ENCODE peak calls at places on chromosome 5, in four cellular contexts. One of them, this sample, is unnamed.

GRCh38 chr5:74934949-74935751 is 69.0 kb upstream of the FAM169A start:
- DNase-seq in GM10248: no peak
- DNase-seq in AG04449: no peak
- DNase-seq in CD8-positive, alpha-beta T cell: peak; percentile 60
- DNase-seq in this sample: no peak

GRCh38 chr5:71695561-71695960 is 23.5 kb upstream of the CARTPT start:
- DNase-seq in GM10248: no peak
- DNase-seq in AG04449: no peak
- DNase-seq in CD8-positive, alpha-beta T cell: no peak
- DNase-seq in this sample: no peak

GRCh38 chr5:176535655-176536131 is 1.5 kb downstream of the RNF44 start:
- DNase-seq in GM10248: no peak
- DNase-seq in AG04449: no peak
- DNase-seq in CD8-positive, alpha-beta T cell: peak; percentile 71
- DNase-seq in this sample: no peak

GRCh38 chr5:26805076-26805475 is 233.3 kb downstream of the CDH9 start:
- DNase-seq in GM10248: no peak
- DNase-seq in AG04449: no peak
- DNase-seq in CD8-positive, alpha-beta T cell: no peak
- DNase-seq in this sample: no peak

GRCh38 chr5:69492391-69493234 is at the start of gene OCLN:
- DNase-seq in GM10248: peak; percentile 81
- DNase-seq in AG04449: no peak
- DNase-seq in CD8-positive, alpha-beta T cell: no peak
- DNase-seq in this sample: peak; percentile 85

GRCh38 chr5:78779262-78779661 is 130.7 kb upstream of the LHFPL2 start:
- DNase-seq in GM10248: no peak
- DNase-seq in AG04449: no peak
- DNase-seq in CD8-positive, alpha-beta T cell: no peak
- DNase-seq in this sample: no peak

GRCh38 chr5:45038366-45038987 is 229.7 kb downstream of the MRPS30 start:
- DNase-seq in GM10248: peak; percentile 17
- DNase-seq in AG04449: no peak
- DNase-seq in CD8-positive, alpha-beta T cell: no peak
- DNase-seq in this sample: no peak

GRCh38 chr5:53472279-53472678 is 8.2 kb upstream of the FST start:
- DNase-seq in GM10248: no peak
- DNase-seq in AG04449: no peak
- DNase-seq in CD8-positive, alpha-beta T cell: no peak
- DNase-seq in this sample: no peak

GRCh38 chr5:15933481-15934207 is 245.9 kb downstream of the MARCHF11 start:
- DNase-seq in GM10248: no peak
- DNase-seq in AG04449: no peak
- DNase-seq in CD8-positive, alpha-beta T cell: no peak
- DNase-seq in this sample: no peak

GRCh38 chr5:149838881-149839739 is 105.5 kb downstream of the PDE6A start:
- DNase-seq in GM10248: no peak
- DNase-seq in AG04449: no peak
- DNase-seq in CD8-positive, alpha-beta T cell: no peak
- DNase-seq in this sample: no peak

GRCh38 chr5:98997000-98997399 is 68.2 kb upstream of the CHD1 start:
- DNase-seq in GM10248: no peak
- DNase-seq in AG04449: peak; percentile 42
- DNase-seq in CD8-positive, alpha-beta T cell: no peak
- DNase-seq in this sample: no peak

GRCh38 chr5:143011621-143012020 is 241.4 kb downstream of the ARHGAP26 start:
- DNase-seq in GM10248: no peak
- DNase-seq in AG04449: no peak
- DNase-seq in CD8-positive, alpha-beta T cell: no peak
- DNase-seq in this sample: no peak

GRCh38 chr5:53381-54174 is 38.4 kb upstream of the PLEKHG4B start:
- DNase-seq in GM10248: no peak
- DNase-seq in AG04449: no peak
- DNase-seq in CD8-positive, alpha-beta T cell: no peak
- DNase-seq in this sample: peak; percentile 78

GRCh38 chr5:167633931-167634341 is 657.5 kb upstream of the WWC1 start:
- DNase-seq in GM10248: no peak
- DNase-seq in AG04449: peak; percentile 91
- DNase-seq in CD8-positive, alpha-beta T cell: no peak
- DNase-seq in this sample: no peak

GRCh38 chr5:10505517-10506095 is 58.3 kb upstream of the ANKRD33B start:
- DNase-seq in GM10248: peak; percentile 53
- DNase-seq in AG04449: no peak
- DNase-seq in CD8-positive, alpha-beta T cell: no peak
- DNase-seq in this sample: no peak

GRCh38 chr5:169803077-169803981 is 166.3 kb downstream of the DOCK2 start:
- DNase-seq in GM10248: no peak
- DNase-seq in AG04449: peak; percentile 90
- DNase-seq in CD8-positive, alpha-beta T cell: no peak
- DNase-seq in this sample: no peak

GRCh38 chr5:33999986-34000385 is 7.9 kb downstream of the AMACR start:
- DNase-seq in GM10248: no peak
- DNase-seq in AG04449: no peak
- DNase-seq in CD8-positive, alpha-beta T cell: no peak
- DNase-seq in this sample: no peak

GRCh38 chr5:208449-209114 is 9.4 kb downstream of the CCDC127 start:
- DNase-seq in GM10248: no peak
- DNase-seq in AG04449: no peak
- DNase-seq in CD8-positive, alpha-beta T cell: no peak
- DNase-seq in this sample: no peak

GRCh38 chr5:169978744-169979143 is 1.6 kb downstream of the INSYN2B start:
- DNase-seq in GM10248: no peak
- DNase-seq in AG04449: no peak
- DNase-seq in CD8-positive, alpha-beta T cell: no peak
- DNase-seq in this sample: no peak

GRCh38 chr5:109690456-109691247 is 925 bp downstream of the MAN2A1 start:
- DNase-seq in GM10248: peak; percentile 49
- DNase-seq in AG04449: no peak
- DNase-seq in CD8-positive, alpha-beta T cell: peak; percentile 71
- DNase-seq in this sample: peak; percentile 76

GRCh38 chr5:149152317-149152746 is 11.0 kb downstream of the ABLIM3 start:
- DNase-seq in GM10248: no peak
- DNase-seq in AG04449: no peak
- DNase-seq in CD8-positive, alpha-beta T cell: no peak
- DNase-seq in this sample: no peak

GRCh38 chr5:76716456-76717157 is 681 bp downstream of the F2R start:
- DNase-seq in GM10248: no peak
- DNase-seq in AG04449: no peak
- DNase-seq in CD8-positive, alpha-beta T cell: peak; percentile 55
- DNase-seq in this sample: no peak

GRCh38 chr5:128036961-128037360 is 46.6 kb upstream of the SLC12A2 start:
- DNase-seq in GM10248: no peak
- DNase-seq in AG04449: no peak
- DNase-seq in CD8-positive, alpha-beta T cell: no peak
- DNase-seq in this sample: no peak

GRCh38 chr5:146825033-146825432 is 53.5 kb downstream of the PPP2R2B start:
- DNase-seq in GM10248: no peak
- DNase-seq in AG04449: no peak
- DNase-seq in CD8-positive, alpha-beta T cell: no peak
- DNase-seq in this sample: peak; percentile 70

GRCh38 chr5:151225475-151225874 is 1.6 kb upstream of the CCDC69 start:
- DNase-seq in GM10248: no peak
- DNase-seq in AG04449: no peak
- DNase-seq in CD8-positive, alpha-beta T cell: no peak
- DNase-seq in this sample: no peak

GRCh38 chr5:109656829-109657228 is 32.9 kb upstream of the MAN2A1 start:
- DNase-seq in GM10248: no peak
- DNase-seq in AG04449: peak; percentile 84
- DNase-seq in CD8-positive, alpha-beta T cell: no peak
- DNase-seq in this sample: no peak

GRCh38 chr5:126531543-126532120 is 63.4 kb downstream of the ALDH7A1 start:
- DNase-seq in GM10248: no peak
- DNase-seq in AG04449: no peak
- DNase-seq in CD8-positive, alpha-beta T cell: no peak
- DNase-seq in this sample: no peak

GRCh38 chr5:180367991-180368390 is 14.9 kb upstream of the GFPT2 start:
- DNase-seq in GM10248: no peak
- DNase-seq in AG04449: no peak
- DNase-seq in CD8-positive, alpha-beta T cell: no peak
- DNase-seq in this sample: no peak

GRCh38 chr5:165607026-165607425 is 2101.6 kb downstream of the MAT2B start:
- DNase-seq in GM10248: no peak
- DNase-seq in AG04449: no peak
- DNase-seq in CD8-positive, alpha-beta T cell: no peak
- DNase-seq in this sample: no peak

GRCh38 chr5:173582198-173583092 is 34.0 kb downstream of the BOD1 start:
- DNase-seq in GM10248: no peak
- DNase-seq in AG04449: no peak
- DNase-seq in CD8-positive, alpha-beta T cell: no peak
- DNase-seq in this sample: no peak

GRCh38 chr5:179271821-179272325 is 73.4 kb downstream of the ADAMTS2 start:
- DNase-seq in GM10248: no peak
- DNase-seq in AG04449: no peak
- DNase-seq in CD8-positive, alpha-beta T cell: no peak
- DNase-seq in this sample: peak; percentile 56

GRCh38 chr5:35031276-35031675 is 16.5 kb downstream of the AGXT2 start:
- DNase-seq in GM10248: no peak
- DNase-seq in AG04449: no peak
- DNase-seq in CD8-positive, alpha-beta T cell: no peak
- DNase-seq in this sample: no peak

GRCh38 chr5:219492-219891 is 1.4 kb downstream of the SDHA start:
- DNase-seq in GM10248: no peak
- DNase-seq in AG04449: peak; percentile 1
- DNase-seq in CD8-positive, alpha-beta T cell: no peak
- DNase-seq in this sample: no peak

GRCh38 chr5:59433174-59433573 is 460.4 kb downstream of the PDE4D start:
- DNase-seq in GM10248: no peak
- DNase-seq in AG04449: no peak
- DNase-seq in CD8-positive, alpha-beta T cell: no peak
- DNase-seq in this sample: no peak
- TF ChIP-seq CTCF in GM10248: no peak
- TF ChIP-seq CTCF in AG04449: no peak
- TF ChIP-seq CTCF in CD8-positive, alpha-beta T cell: no peak
- TF ChIP-seq CTCF in this sample: no peak

DNA sequence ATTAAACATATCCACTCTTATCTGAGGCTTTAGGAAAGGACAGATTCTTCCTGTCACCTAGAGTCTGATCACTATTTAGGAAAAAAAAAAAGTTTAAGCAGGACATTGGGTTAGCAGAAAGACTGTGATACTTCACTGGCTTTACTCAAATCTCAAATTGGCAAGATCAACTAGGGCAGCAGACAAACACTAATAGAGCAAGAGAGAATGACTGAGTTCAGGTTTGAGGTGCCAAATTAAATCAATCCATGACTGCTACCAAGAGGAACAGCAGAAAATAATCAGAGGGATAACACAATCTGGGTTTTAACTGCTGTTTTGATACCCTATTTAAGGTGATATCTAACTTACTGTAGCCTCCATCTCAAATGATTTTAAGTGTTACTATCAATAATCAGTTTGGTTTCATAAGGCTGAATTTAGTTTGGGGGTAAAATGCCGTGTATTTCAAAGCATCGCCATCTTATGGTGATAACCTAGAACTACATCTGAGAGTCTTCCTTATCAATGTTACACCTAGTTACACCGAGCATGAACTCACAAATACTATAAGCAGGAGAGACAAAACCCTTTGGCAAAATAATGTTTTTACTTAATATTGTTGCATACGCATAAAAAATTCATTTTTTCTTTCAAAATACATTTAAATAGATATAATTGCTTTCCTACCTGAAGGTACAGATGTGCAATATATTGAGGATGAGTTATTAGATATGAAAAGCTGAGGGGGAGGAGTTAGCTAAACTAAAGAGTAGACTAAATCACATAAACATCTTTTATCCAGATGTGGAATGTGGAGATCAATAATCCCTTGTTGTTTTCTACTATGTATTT is 286.4 kb upstream of the CDH12 start:
- DNase-seq in GM10248: no peak
- DNase-seq in AG04449: no peak
- DNase-seq in CD8-positive, alpha-beta T cell: no peak
- DNase-seq in this sample: no peak
- TF ChIP-seq CTCF in GM10248: peak; percentile 39
- TF ChIP-seq CTCF in AG04449: no peak
- TF ChIP-seq CTCF in CD8-positive, alpha-beta T cell: no peak
- TF ChIP-seq CTCF in this sample: peak; percentile 76

GRCh38 chr5:140835622-140836510 is 1.8 kb downstream of the PCDHA7 start:
- DNase-seq in GM10248: no peak
- DNase-seq in AG04449: no peak
- DNase-seq in CD8-positive, alpha-beta T cell: no peak
- DNase-seq in this sample: no peak
- TF ChIP-seq CTCF in GM10248: no peak
- TF ChIP-seq CTCF in AG04449: no peak
- TF ChIP-seq CTCF in CD8-positive, alpha-beta T cell: no peak
- TF ChIP-seq CTCF in this sample: no peak

GRCh38 chr5:132371603-132371994 is 2.1 kb downstream of the SLC22A5 start:
- DNase-seq in GM10248: no peak
- DNase-seq in AG04449: no peak
- DNase-seq in CD8-positive, alpha-beta T cell: no peak
- DNase-seq in this sample: no peak
- TF ChIP-seq CTCF in GM10248: no peak
- TF ChIP-seq CTCF in AG04449: no peak
- TF ChIP-seq CTCF in CD8-positive, alpha-beta T cell: no peak
- TF ChIP-seq CTCF in this sample: no peak

DNA sequence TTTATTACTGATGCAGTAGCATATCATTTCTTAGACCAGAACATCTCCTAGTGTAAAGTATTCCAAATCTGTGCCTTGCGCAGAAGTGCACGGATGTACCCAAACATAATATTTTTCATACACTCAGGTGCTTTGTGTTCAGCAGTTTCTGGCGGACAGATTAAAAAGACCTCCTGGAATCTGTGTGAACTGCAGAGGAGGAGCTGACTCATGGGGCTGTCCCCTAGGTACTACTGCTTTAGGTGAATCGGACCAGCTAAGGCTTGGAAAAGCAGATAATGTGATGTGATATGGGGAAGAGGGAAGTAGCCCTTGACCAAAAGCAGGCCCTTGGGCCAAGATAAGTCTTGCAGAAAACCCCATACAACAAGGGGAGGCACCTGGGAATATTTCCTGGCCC is 310.1 kb downstream of the PLK2 start:
- DNase-seq in GM10248: no peak
- DNase-seq in AG04449: no peak
- DNase-seq in CD8-positive, alpha-beta T cell: no peak
- DNase-seq in this sample: no peak
- TF ChIP-seq CTCF in GM10248: no peak
- TF ChIP-seq CTCF in AG04449: no peak
- TF ChIP-seq CTCF in CD8-positive, alpha-beta T cell: no peak
- TF ChIP-seq CTCF in this sample: no peak

GRCh38 chr5:17412760-17413671 is 85.0 kb upstream of the TAF11L2 start:
- DNase-seq in GM10248: peak; percentile 31
- DNase-seq in AG04449: no peak
- DNase-seq in CD8-positive, alpha-beta T cell: no peak
- DNase-seq in this sample: no peak
- TF ChIP-seq CTCF in GM10248: peak; percentile 7
- TF ChIP-seq CTCF in AG04449: no peak
- TF ChIP-seq CTCF in CD8-positive, alpha-beta T cell: no peak
- TF ChIP-seq CTCF in this sample: no peak